ENCODE peak calls at places on chromosomes 6 and 20, in four cellular contexts. T, H, R and M are unnamed samples.

GRCh38 chr6:21846541-21847451 is 253.2 kb downstream of the SOX4 start:
- DNase-seq in H (peak; percentile 82), R (peak; percentile 19), T (no peak), M (no peak)

GRCh38 chr20:25525857-25526256 is 59.5 kb downstream of the NINL start:
- DNase-seq in H (peak; percentile 67), R (peak; percentile 79), T (peak; percentile 98), M (peak; percentile 99)

GRCh38 chr6:52597738-52598122 is 20.9 kb upstream of the TRAM2 start:
- DNase-seq in R (no peak), T (no peak), H (no peak), M (no peak)

GRCh38 chr6:32942555-32942954 is 1.7 kb upstream of the HLA-DMB start:
- DNase-seq in R (no peak), T (no peak), H (no peak), M (no peak)

GRCh38 chr6:93418113-93418447 is 1.3 kb downstream of the EPHA7 start:
- DNase-seq in H (peak; percentile 10), T (no peak), R (peak; percentile 6), M (no peak)

GRCh38 chr6:31576897-31577341 is 1.6 kb downstream of the TNF start:
- DNase-seq in T (no peak), H (no peak), R (no peak), M (no peak)

GRCh38 chr6:98576811-98577210 is 257.6 kb upstream of the POU3F2 start:
- DNase-seq in R (no peak), H (no peak), T (peak; percentile 39), M (no peak)

GRCh38 chr6:161630674-161631073 is 356.8 kb upstream of the AGPAT4 start:
- DNase-seq in R (no peak), H (no peak), T (peak; percentile 42), M (no peak)

GRCh38 chr6:2630362-2630761 is 120.4 kb downstream of the MYLK4 start:
- DNase-seq in H (peak; percentile 72), R (peak; percentile 95), T (peak; percentile 95), M (peak; percentile 98)

GRCh38 chr20:32925481-32926196 is 66.9 kb downstream of the EFCAB8 start:
- DNase-seq in R (no peak), T (no peak), H (no peak), M (no peak)

GRCh38 chr6:11139051-11139960 is 27.8 kb upstream of the ERVFRD-1 start:
- DNase-seq in T (peak; percentile 67), R (no peak), H (no peak), M (peak; percentile 6)

GRCh38 chr6:121697921-121698320 is 262.5 kb downstream of the GJA1 start:
- DNase-seq in T (no peak), H (no peak), R (no peak), M (no peak)

GRCh38 chr20:33549229-33549628 is 59.3 kb downstream of the CBFA2T2 start:
- DNase-seq in T (no peak), R (no peak), H (no peak), M (no peak)

GRCh38 chr6:6003334-6004146 is 3.2 kb downstream of the NRN1 start:
- DNase-seq in H (no peak), T (peak; percentile 77), R (no peak), M (no peak)

GRCh38 chr20:63850689-63851547 is 10.4 kb upstream of the ABHD16B start:
- DNase-seq in R (no peak), H (no peak), T (no peak), M (no peak)

GRCh38 chr20:38196016-38196415 is 30.9 kb upstream of the TGM2 start:
- DNase-seq in H (no peak), T (no peak), R (no peak), M (no peak)

GRCh38 chr20:31974975-31975481 is 7.1 kb downstream of the XKR7 start:
- DNase-seq in R (no peak), T (no peak), H (no peak), M (no peak)

GRCh38 chr6:11714116-11714797 is 64.3 kb downstream of the ADTRP start:
- DNase-seq in T (no peak), H (no peak), R (no peak), M (no peak)

GRCh38 chr6:45591306-45591705 is 213.6 kb upstream of the SUPT3H start:
- DNase-seq in H (no peak), R (peak; percentile 51), T (peak; percentile 27), M (no peak)

GRCh38 chr6:30101939-30102700 is 10.8 kb downstream of the TRIM31 start:
- DNase-seq in T (peak; percentile 97), H (peak; percentile 96), R (peak; percentile 93), M (peak; percentile 74)

GRCh38 chr6:148064406-148065134 is 278.1 kb upstream of the SASH1 start:
- DNase-seq in T (peak; percentile 20), R (peak; percentile 11), H (peak; percentile 34), M (peak; percentile 89)

GRCh38 chr6:41460742-41461336 is 85.3 kb upstream of the FOXP4 start:
- DNase-seq in R (peak; percentile 10), H (no peak), T (no peak), M (peak; percentile 8)

GRCh38 chr6:35311390-35312075 is 13.9 kb downstream of the DEF6 start:
- DNase-seq in R (no peak), H (no peak), T (no peak), M (no peak)

GRCh38 chr6:50128420-50129005 is 78.8 kb upstream of the DEFB112 start:
- DNase-seq in R (peak; percentile 49), H (peak; percentile 22), T (peak; percentile 50), M (peak; percentile 55)

GRCh38 chr6:137363805-137364138 is 130.4 kb downstream of the OLIG3 start:
- DNase-seq in H (no peak), T (peak; percentile 28), R (no peak), M (no peak)
- H3K4me2 ChIP-seq in H (no peak overlapping the region), T (no peak overlapping the region), R (no peak overlapping the region), M (no peak overlapping the region)

DNA sequence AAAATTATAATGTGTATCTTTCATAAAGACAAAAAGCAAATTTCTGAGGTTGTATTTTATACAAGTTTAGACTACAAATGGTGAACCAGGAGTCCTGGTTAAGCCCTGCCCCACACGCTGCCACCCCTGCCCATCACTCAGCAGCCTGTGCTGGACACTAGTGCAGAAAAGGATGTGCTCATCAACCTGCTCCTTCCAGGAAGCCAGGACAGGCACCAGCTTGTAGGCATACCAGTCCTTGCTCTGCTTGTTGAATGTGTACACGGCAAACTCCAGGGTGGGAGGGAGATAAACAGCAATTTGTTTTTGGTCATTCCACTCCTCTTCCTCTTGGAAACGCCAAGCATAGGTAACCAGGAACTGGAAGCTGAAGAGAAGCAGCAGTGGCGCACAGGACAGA is 18.1 kb downstream of the CST9L start:
- DNase-seq in R (no peak), T (no peak), H (no peak), M (no peak)
- TF ChIP-seq EZH2 in R (no peak), T (no peak), H (no peak), M (no peak)

DNA sequence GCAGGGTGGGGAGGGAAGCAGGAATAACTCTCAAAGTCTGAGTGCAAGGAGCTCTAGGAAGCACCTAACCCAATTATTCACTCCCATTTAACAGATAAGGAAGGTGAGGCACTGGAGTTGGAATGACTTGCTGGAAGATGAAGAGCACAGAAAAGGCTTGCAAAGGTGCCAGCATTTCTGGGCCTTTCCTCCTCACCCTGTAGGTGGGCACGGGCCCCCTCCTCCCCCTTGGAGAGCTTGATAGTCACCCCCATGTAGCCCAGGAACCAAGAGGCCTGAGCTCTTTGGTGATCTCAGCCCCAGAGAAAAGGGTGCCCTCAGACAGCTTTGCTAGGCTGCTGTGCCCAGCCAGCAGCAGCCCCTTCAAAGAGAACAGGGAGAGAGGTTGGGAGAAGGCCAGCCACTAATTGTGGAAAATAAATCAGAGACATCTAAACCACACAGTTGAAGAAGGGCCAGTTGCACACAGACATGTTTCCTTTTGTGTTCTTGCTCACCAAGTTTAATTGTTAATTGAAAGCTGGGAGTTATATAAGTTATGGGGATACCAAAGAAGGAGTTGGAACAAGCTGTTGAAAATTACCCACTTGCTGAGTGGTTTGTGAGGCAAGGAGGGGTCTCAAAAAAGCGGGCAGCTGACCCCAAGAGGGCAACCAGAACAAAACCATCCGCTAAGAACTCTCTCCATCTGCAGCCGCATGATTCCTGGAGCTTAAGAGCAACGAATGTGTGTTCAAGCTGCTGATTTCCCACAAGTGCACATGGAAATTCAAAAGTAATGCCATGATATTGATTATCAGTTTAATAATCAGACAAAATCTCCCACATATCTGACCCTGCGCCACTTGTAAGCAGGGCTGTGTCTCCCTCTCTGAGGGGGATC is 77.0 kb downstream of the MRPL14 start:
- DNase-seq in H (no peak), R (peak; percentile 25), T (peak; percentile 55), M (peak; percentile 63)
- H3K27ac ChIP-seq in H (peak overlapping the region; percentile 51), R (peak overlapping the region; percentile 96), T (peak overlapping the region; percentile 21), M (peak overlapping the region; percentile 74)

GRCh38 chr20:52971498-52972189 is 514 bp upstream of the TSHZ2 start:
- DNase-seq in H (no peak), T (no peak), R (no peak), M (no peak)
- H3K4me2 ChIP-seq in H (peak overlapping the region; percentile 86), T (peak overlapping the region; percentile 87), R (peak overlapping the region; percentile 45), M (no peak overlapping the region)

DNA sequence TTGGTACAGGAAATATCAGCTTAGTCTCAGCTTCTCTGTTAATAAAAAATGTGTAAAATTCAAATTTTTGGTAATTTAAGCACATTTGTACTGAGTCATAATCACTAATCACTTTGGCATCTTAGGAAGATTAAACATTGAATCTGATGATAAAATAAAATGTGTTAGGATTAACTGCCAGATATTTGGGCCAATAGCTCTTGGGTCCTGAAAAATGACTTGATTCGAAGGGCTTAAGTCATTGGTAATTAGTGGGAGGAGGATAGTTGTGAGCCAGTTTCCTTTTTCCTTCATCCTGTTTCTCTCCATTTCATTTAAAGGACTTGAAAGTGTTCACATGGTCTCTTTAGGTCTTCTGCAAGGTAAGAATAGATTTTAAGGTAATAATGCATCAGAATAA is 426.1 kb downstream of the RFPL4B start:
- DNase-seq in T (peak; percentile 53), H (no peak), R (no peak), M (no peak)
- TF ChIP-seq EZH2 in T (no peak), H (no peak), R (no peak), M (no peak)

GRCh38 chr6:3879194-3879952 is 30.2 kb downstream of the FAM50B start:
- DNase-seq in H (no peak), R (no peak), T (no peak), M (no peak)

GRCh38 chr6:3878048-3878666 is 29.0 kb downstream of the FAM50B start:
- DNase-seq in H (no peak), T (no peak), R (no peak), M (no peak)

GRCh38 chr6:3874069-3874468 is 24.9 kb downstream of the FAM50B start:
- DNase-seq in H (no peak), R (no peak), T (no peak), M (no peak)

GRCh38 chr6:3876131-3876530 is 27.0 kb downstream of the FAM50B start:
- DNase-seq in R (no peak), H (peak; percentile 73), T (peak; percentile 23), M (no peak)

DNA sequence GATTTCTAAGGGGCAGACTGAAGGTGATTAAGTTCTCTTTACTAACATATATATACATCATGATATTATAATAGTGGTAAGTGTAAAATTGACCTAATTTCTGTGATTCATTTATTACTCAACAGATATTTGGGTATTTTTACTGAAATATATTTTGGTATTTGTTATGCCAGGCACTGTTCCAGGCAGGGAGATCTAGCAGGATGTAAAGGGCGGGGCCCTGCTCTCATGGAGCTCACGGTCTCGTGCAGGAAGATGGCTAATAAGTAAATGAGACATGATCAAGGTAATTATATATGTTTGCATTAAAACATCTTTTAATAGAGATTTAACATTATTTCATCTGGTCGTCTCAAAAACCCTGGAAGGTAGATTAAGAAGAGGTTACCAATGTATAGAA is 27.7 kb downstream of the FAM50B start:
- DNase-seq in H (no peak), R (no peak), T (peak; percentile 78), M (no peak)
- H3K27ac ChIP-seq in H (peak overlapping the region; percentile 96), R (no peak overlapping the region), T (no peak overlapping the region), M (no peak overlapping the region)